ENCODE peak calls at places on chromosomes 16 and 17, in five cellular contexts. One of them, this sample, is unnamed.

GRCh38 chr17:66302761-66303626 is 581 bp downstream of the PRKCA start:
- DNase-seq in SK-N-SH: peak
- DNase-seq in GM12878: no peak
- DNase-seq in HepG2: peak
- DNase-seq in K562: peak
- DNase-seq in this sample: peak

GRCh38 chr16:87580855-87581261 is 21.4 kb upstream of the JPH3 start:
- DNase-seq in HepG2: no peak
- DNase-seq in K562: peak
- DNase-seq in SK-N-SH: peak
- DNase-seq in GM12878: no peak
- DNase-seq in this sample: no peak

GRCh38 chr16:20410153-20410723 is 904 bp downstream of the ACSM5 start:
- DNase-seq in GM12878: no peak
- DNase-seq in SK-N-SH: no peak
- DNase-seq in K562: no peak
- DNase-seq in HepG2: no peak
- DNase-seq in this sample: no peak

GRCh38 chr17:81298325-81298990 is 3.4 kb upstream of the SLC38A10 start:
- DNase-seq in HepG2: peak
- DNase-seq in K562: no peak
- DNase-seq in SK-N-SH: no peak
- DNase-seq in GM12878: no peak
- DNase-seq in this sample: no peak

GRCh38 chr17:76131692-76132573 is 9.1 kb downstream of the FOXJ1 start:
- DNase-seq in K562: no peak
- DNase-seq in GM12878: no peak
- DNase-seq in SK-N-SH: no peak
- DNase-seq in HepG2: peak
- DNase-seq in this sample: no peak

GRCh38 chr16:77424841-77425604 is 9.8 kb downstream of the ADAMTS18 start:
- DNase-seq in SK-N-SH: no peak
- DNase-seq in GM12878: no peak
- DNase-seq in K562: no peak
- DNase-seq in HepG2: peak
- DNase-seq in this sample: no peak

GRCh38 chr17:17942846-17943245 is 29.4 kb downstream of the TOM1L2 start:
- DNase-seq in SK-N-SH: no peak
- DNase-seq in HepG2: no peak
- DNase-seq in K562: no peak
- DNase-seq in GM12878: no peak
- DNase-seq in this sample: no peak

GRCh38 chr16:87383522-87384161 is at the start of gene FBXO31:
- DNase-seq in HepG2: peak
- DNase-seq in K562: peak
- DNase-seq in SK-N-SH: peak
- DNase-seq in GM12878: peak
- DNase-seq in this sample: peak

GRCh38 chr17:31588034-31588433 is 196.6 kb downstream of the RAB11FIP4 start:
- DNase-seq in K562: no peak
- DNase-seq in GM12878: no peak
- DNase-seq in SK-N-SH: no peak
- DNase-seq in HepG2: no peak
- DNase-seq in this sample: no peak

GRCh38 chr17:76755285-76755684 is 17.4 kb downstream of the MFSD11 start:
- DNase-seq in SK-N-SH: peak
- DNase-seq in HepG2: no peak
- DNase-seq in GM12878: no peak
- DNase-seq in K562: peak
- DNase-seq in this sample: no peak

GRCh38 chr16:75491876-75492275 is 3.4 kb downstream of the CHST6 start:
- DNase-seq in HepG2: no peak
- DNase-seq in K562: no peak
- DNase-seq in SK-N-SH: peak
- DNase-seq in GM12878: no peak
- DNase-seq in this sample: peak

GRCh38 chr16:74160759-74161158 is 135.9 kb upstream of the PSMD7 start:
- DNase-seq in GM12878: no peak
- DNase-seq in HepG2: no peak
- DNase-seq in K562: no peak
- DNase-seq in SK-N-SH: no peak
- DNase-seq in this sample: no peak
- TF ChIP-seq REST in GM12878: no peak
- TF ChIP-seq REST in HepG2: no peak
- TF ChIP-seq REST in K562: no peak
- TF ChIP-seq REST in SK-N-SH: no peak
- TF ChIP-seq REST in this sample: no peak

DNA sequence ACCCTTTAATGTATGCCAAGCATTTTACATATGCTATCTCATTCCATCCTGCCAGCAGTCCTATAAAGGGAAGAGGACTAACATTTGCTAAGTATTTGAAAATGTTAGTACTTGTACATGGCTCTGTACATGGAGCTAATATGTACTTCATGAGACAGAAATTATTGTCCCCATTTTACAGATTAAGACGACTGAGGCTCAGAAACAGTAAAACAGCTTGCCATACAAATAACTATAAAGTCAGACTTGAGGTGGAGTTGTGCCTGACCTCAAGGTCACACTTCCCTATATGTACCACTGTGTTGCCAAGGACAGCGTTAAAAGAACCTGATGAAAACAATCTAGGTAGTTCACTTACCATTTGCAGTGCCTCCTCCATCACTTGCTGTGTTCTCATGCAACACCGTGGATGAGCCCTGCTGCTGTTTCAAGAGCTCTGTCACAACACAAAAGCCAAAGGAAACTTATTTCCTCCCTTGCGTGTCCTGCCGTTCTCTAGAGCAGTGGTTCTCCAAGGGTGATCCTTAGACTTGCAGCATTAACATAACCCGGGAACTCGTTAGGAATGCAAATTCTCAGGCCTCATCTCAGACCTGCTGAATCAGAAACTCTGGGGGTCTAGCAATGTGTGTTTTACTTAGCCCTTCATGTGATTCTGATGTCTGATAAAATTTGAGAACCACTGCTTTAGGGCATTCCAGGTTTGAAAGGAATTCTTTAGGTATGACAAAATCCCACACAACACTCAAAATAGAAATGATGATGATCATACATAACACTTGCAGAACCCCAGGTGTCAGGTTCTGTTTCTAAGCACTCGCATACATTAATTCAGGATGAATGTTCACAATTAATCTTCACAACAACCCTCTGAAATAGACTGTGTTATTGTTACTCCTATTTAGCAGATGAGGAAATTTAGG is 51.2 kb upstream of the MTMR4 start:
- DNase-seq in HepG2: no peak
- DNase-seq in SK-N-SH: no peak
- DNase-seq in GM12878: no peak
- DNase-seq in K562: no peak
- DNase-seq in this sample: no peak
- TF ChIP-seq USF2 in HepG2: no peak
- TF ChIP-seq USF2 in SK-N-SH: no peak
- TF ChIP-seq USF2 in GM12878: no peak
- TF ChIP-seq USF2 in K562: no peak
- TF ChIP-seq USF2 in this sample: no peak

GRCh38 chr17:64166876-64167275 is 36.9 kb upstream of the ERN1 start:
- DNase-seq in HepG2: no peak
- DNase-seq in GM12878: no peak
- DNase-seq in SK-N-SH: no peak
- DNase-seq in K562: no peak
- DNase-seq in this sample: no peak

GRCh38 chr17:64164592-64165285 is 34.8 kb upstream of the ERN1 start:
- DNase-seq in K562: no peak
- DNase-seq in GM12878: no peak
- DNase-seq in SK-N-SH: peak
- DNase-seq in HepG2: no peak
- DNase-seq in this sample: no peak

GRCh38 chr17:64162575-64162974 is 32.6 kb upstream of the ERN1 start:
- DNase-seq in SK-N-SH: no peak
- DNase-seq in GM12878: no peak
- DNase-seq in K562: no peak
- DNase-seq in HepG2: no peak
- DNase-seq in this sample: no peak

GRCh38 chr17:64163468-64163867 is 33.5 kb upstream of the ERN1 start:
- DNase-seq in SK-N-SH: no peak
- DNase-seq in GM12878: no peak
- DNase-seq in HepG2: no peak
- DNase-seq in K562: no peak
- DNase-seq in this sample: no peak

GRCh38 chr17:64165347-64165746 is 35.4 kb upstream of the ERN1 start:
- DNase-seq in HepG2: no peak
- DNase-seq in GM12878: no peak
- DNase-seq in SK-N-SH: no peak
- DNase-seq in K562: no peak
- DNase-seq in this sample: no peak
- TF ChIP-seq REST in HepG2: no peak
- TF ChIP-seq REST in GM12878: no peak
- TF ChIP-seq REST in SK-N-SH: no peak
- TF ChIP-seq REST in K562: no peak
- TF ChIP-seq REST in this sample: no peak

GRCh38 chr17:49401971-49402491 is 12.7 kb downstream of the PHB1 start:
- DNase-seq in K562: no peak
- DNase-seq in SK-N-SH: no peak
- DNase-seq in HepG2: no peak
- DNase-seq in GM12878: no peak
- DNase-seq in this sample: no peak

GRCh38 chr17:49404371-49404770 is 10.3 kb downstream of the PHB1 start:
- DNase-seq in SK-N-SH: no peak
- DNase-seq in HepG2: no peak
- DNase-seq in K562: no peak
- DNase-seq in GM12878: no peak
- DNase-seq in this sample: no peak

GRCh38 chr17:49402706-49403105 is 12.0 kb downstream of the PHB1 start:
- DNase-seq in SK-N-SH: no peak
- DNase-seq in GM12878: no peak
- DNase-seq in HepG2: no peak
- DNase-seq in K562: no peak
- DNase-seq in this sample: no peak

GRCh38 chr17:49404906-49405305 is 9.8 kb downstream of the PHB1 start:
- DNase-seq in K562: no peak
- DNase-seq in SK-N-SH: no peak
- DNase-seq in HepG2: no peak
- DNase-seq in GM12878: no peak
- DNase-seq in this sample: no peak

DNA sequence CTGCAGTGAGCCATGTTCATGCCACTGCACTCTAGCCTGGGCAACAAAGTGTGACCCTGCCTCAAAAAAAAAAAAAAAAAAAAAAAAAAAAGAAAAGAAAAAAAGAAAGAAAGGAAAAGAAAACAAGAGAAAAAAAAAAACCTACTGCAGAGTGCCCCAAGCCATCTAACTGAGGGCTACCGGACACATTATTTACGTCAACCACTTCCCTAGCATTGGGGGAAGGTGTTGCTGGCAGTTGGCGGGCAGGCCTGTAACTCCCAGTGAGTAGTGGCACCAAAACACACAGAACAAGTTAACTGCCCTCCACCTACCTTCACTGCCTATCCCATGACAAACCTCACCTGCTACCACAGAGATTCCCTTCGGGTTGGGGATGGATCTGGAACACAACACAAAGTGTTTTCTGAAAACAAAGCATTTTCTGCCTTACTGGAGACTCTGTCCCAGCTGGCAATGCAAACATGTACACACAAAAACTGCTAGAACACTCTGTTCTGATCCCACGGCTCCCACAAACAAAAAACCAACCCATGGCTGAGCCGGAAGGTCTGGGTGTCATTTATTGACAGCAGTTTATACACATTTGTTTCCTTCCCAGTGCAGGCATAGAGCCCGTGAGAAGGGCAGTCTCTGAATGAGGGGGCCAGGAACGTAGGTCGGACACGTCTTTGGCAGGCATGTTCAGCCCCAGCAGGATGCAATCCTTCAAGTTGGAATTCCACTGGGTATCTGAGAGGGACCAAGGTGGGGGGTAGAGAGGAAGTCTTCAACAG is 11.0 kb downstream of the PHB1 start:
- DNase-seq in K562: no peak
- DNase-seq in GM12878: no peak
- DNase-seq in SK-N-SH: no peak
- DNase-seq in HepG2: no peak
- DNase-seq in this sample: no peak
- TF ChIP-seq USF2 in K562: no peak
- TF ChIP-seq USF2 in GM12878: no peak
- TF ChIP-seq USF2 in SK-N-SH: no peak
- TF ChIP-seq USF2 in HepG2: no peak
- TF ChIP-seq USF2 in this sample: no peak

DNA sequence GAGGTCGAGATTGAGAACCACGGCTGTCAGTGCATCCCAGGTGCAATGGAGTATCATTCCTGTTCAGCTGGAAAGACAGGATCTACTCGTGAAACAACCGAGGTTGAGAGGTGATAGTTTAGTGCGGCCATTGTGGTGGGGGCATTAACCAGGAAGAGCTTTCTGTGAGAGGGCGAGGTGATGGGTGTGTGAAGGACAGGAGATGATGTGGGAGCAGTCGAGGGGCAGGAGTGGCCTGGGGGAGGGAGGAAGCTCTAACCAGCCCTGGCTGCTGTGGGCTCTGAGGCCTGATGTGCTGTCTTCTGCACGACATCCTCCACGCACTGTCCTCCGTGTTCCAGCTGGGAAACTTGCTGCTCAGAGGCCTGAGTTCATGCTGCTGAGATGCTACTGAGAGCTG is 22.0 kb downstream of the GOSR2 start:
- DNase-seq in HepG2: no peak
- DNase-seq in GM12878: no peak
- DNase-seq in SK-N-SH: no peak
- DNase-seq in K562: no peak
- DNase-seq in this sample: no peak
- TF ChIP-seq REST in HepG2: no peak
- TF ChIP-seq REST in GM12878: no peak
- TF ChIP-seq REST in SK-N-SH: no peak
- TF ChIP-seq REST in K562: no peak
- TF ChIP-seq REST in this sample: no peak

DNA sequence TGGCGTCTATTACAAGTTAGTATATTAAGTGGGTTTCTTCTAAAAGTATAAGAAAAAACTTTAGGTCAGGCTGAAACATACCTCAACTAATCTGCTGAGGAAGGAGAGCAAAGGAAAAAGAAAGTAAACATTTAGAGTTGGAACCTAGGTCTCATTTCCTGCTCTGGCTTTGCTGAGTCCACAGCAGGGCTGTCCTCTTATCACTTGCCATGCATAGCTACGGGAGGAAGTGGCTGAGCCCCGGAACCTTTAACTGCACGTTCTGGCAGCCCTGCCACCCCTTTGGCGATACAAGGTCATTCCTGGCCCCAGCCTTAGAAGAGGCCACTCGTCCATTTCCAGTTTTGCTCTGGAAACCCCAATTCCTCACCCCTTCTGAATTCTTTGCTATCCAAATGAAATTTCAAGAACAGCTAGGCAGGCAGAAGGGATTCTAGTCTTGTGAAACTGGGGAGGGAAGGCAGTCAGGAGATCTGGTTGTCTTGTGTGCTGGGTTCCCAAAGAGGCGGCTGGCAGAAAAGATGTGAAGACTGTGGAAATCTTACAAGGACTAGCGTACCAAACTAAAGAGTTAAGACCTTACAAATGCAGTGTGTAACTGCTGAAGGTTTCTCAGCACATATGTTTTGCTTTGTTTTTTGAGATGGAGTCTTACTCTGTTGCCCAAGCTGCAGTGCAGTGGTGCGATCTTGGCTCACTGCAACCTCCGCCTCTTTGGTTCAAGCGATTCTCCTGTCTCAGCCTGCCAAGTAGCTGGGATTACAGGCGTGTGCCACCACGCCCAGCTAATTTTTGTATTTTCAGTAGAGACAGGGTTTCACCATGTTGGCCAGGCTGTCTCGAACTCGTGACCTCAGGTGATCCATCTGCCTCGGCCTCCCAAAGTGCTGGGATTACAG is 19.1 kb downstream of the WIPI1 start:
- DNase-seq in GM12878: no peak
- DNase-seq in HepG2: peak
- DNase-seq in K562: peak
- DNase-seq in SK-N-SH: no peak
- DNase-seq in this sample: no peak
- TF ChIP-seq USF2 in GM12878: no peak
- TF ChIP-seq USF2 in HepG2: no peak
- TF ChIP-seq USF2 in K562: no peak
- TF ChIP-seq USF2 in SK-N-SH: no peak
- TF ChIP-seq USF2 in this sample: no peak

This sample was measured in A549.